ENCODE peak calls at places on chromosomes 5 and 9, in six cellular contexts. M is DND-41; S is psoas muscle; X is left ventricle myocardium inferior; B is astrocyte; O is CD8-positive, alpha-beta T cell. G is an unnamed sample.
A peak's percentile ranks its signal among the peaks of the same experiment; 100 is the strongest.

GRCh38 chr9:90365646-90366045 is 277.0 kb downstream of the DIRAS2 start:
- DNase-seq in O (no peak), M (no peak), S (no peak), X (no peak), B (no peak), G (peak; percentile 51)

GRCh38 chr5:149730620-149731331 is 666 bp downstream of the PPARGC1B start:
- DNase-seq in B (peak; percentile 8), S (peak; percentile 69), X (peak; percentile 65), M (peak; percentile 84), O (peak; percentile 44), G (peak; percentile 73)

GRCh38 chr5:143683459-143683858 is 128.5 kb upstream of the HMHB1 start:
- DNase-seq in M (no peak), X (no peak), B (no peak), S (no peak), O (no peak), G (no peak)

GRCh38 chr9:21983509-21983908 is 10.7 kb downstream of the CDKN2A start:
- DNase-seq in S (no peak), M (no peak), X (no peak), O (no peak), B (no peak), G (no peak)

GRCh38 chr5:145991044-145991575 is 54.7 kb downstream of the SH3RF2 start:
- DNase-seq in O (no peak), M (no peak), S (no peak), X (no peak), B (peak; percentile 82), G (no peak)

GRCh38 chr5:23014251-23014650 is 161.1 kb upstream of the CDH12 start:
- DNase-seq in O (no peak), M (no peak), B (no peak), X (no peak), S (no peak), G (no peak)

GRCh38 chr9:135530146-135530545 is 8.9 kb downstream of the LCN1 start:
- DNase-seq in S (no peak), B (no peak), X (no peak), M (no peak), O (no peak), G (no peak)

GRCh38 chr9:97889941-97890557 is 32.3 kb downstream of the TRMO start:
- DNase-seq in B (no peak), O (peak; percentile 60), X (no peak), M (peak; percentile 51), S (no peak), G (peak; percentile 51)

GRCh38 chr5:139650689-139651501 is 2.7 kb downstream of the CXXC5 start:
- DNase-seq in S (peak; percentile 59), O (no peak), X (peak; percentile 75), M (peak; percentile 35), B (no peak), G (peak; percentile 52)

GRCh38 chr5:176391999-176392398 is 3.4 kb downstream of the HIGD2A start:
- DNase-seq in B (no peak), S (no peak), M (no peak), X (no peak), O (no peak), G (no peak)

GRCh38 chr5:176392526-176392925 is 4.0 kb downstream of the HIGD2A start:
- DNase-seq in X (no peak), B (no peak), M (no peak), O (no peak), S (no peak), G (no peak)

GRCh38 chr5:176396330-176396729 is 7.8 kb downstream of the HIGD2A start:
- DNase-seq in B (no peak), O (no peak), M (no peak), S (no peak), X (no peak), G (peak; percentile 55)

GRCh38 chr5:176394881-176395675 is 6.5 kb downstream of the HIGD2A start:
- DNase-seq in S (no peak), B (no peak), O (no peak), M (no peak), X (peak; percentile 69), G (peak; percentile 39)

GRCh38 chr5:176394096-176394495 is 5.5 kb downstream of the HIGD2A start:
- DNase-seq in S (no peak), O (no peak), M (no peak), X (no peak), B (no peak), G (no peak)
- H3K36me3 ChIP-seq in S (no peaks in the 10 kb centered on the region), O (peaks cover 4% of the 10 kb centered on the region), M (peaks cover 70% of the 10 kb centered on the region), X (peaks cover 69% of the 10 kb centered on the region), B (peaks cover 4% of the 10 kb centered on the region), G (peaks cover 33% of the 10 kb centered on the region)

GRCh38 chr9:87336914-87337333 is 160.7 kb upstream of the DAPK1 start:
- DNase-seq in B (peak; percentile 68), S (no peak), M (peak; percentile 16), X (no peak), O (no peak), G (peak; percentile 51)
- H3K4me3 ChIP-seq in B (peak overlapping the region; percentile 53), S (peak overlapping the region; percentile 17), M (no peak overlapping the region), X (peak overlapping the region; percentile 52), O (peak overlapping the region; percentile 49), G (peak overlapping the region; percentile 63)

GRCh38 chr5:170597876-170598275 is 94.1 kb downstream of the KCNIP1 start:
- DNase-seq in B (no peak), S (no peak), X (no peak), O (no peak), M (no peak), G (no peak)

GRCh38 chr5:170606939-170607338 is 103.1 kb downstream of the KCNIP1 start:
- DNase-seq in M (no peak), B (no peak), X (no peak), S (no peak), O (no peak), G (peak; percentile 32)

GRCh38 chr5:170601608-170602007 is 97.8 kb downstream of the KCNIP1 start:
- DNase-seq in B (no peak), M (no peak), S (no peak), X (no peak), O (no peak), G (no peak)

GRCh38 chr5:170603101-170603500 is 99.3 kb downstream of the KCNIP1 start:
- DNase-seq in O (no peak), B (no peak), M (no peak), X (no peak), S (no peak), G (no peak)

DNA sequence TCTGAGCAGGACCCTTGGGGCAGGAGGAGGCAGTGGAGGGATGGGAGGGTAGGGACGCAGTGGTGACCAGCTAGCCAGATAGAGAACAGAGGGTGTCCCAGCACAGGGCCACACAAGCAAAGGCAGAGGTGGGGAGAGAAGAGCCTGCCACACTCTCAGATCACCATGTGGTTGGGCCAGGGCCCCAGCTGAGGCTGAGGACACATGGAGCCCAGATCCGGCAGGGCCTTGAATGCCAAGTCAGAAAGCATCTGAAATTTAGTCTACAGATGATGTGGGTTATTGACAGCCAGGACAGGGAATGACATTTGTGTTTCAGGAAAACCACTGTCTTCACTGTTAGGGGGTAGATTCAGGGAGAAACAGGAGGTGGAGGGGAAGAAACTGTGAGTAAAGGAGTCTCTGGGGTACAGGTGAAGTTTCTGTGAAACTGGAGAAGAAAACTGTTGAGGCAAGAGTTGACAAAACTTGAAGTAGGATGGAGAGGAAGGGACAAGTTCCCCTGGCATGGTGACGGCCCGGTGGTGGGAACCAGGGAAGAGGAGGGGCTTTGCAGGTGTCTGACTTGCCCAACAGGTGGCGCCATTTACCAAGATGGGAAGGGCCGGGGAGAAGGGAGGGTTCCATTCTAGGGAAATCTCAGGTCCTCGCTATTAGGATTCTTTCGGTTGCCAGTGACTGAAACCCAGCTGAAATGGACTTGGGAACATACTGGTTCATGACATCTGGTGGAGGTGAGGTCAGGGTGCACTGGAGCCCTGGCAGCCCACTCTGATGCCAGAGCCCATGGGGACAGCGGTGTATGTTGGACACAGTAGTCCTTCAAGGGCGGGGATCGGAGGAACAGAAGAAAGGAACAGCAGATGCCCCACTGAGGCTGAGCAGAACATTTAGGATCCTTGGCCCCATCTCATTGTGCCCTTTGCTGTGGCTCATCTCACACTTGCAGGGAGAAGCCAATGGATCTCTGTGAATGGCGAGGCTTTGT is 100.1 kb downstream of the KCNIP1 start:
- DNase-seq in O (peak; percentile 3), B (no peak), S (peak; percentile 32), M (peak; percentile 60), X (peak; percentile 34), G (peak; percentile 80)
- TF ChIP-seq CTCF in O (no peak), B (peak; percentile 63), S (peak; percentile 22), M (peak; percentile 88), X (peak; percentile 72), G (peak; percentile 92)

DNA sequence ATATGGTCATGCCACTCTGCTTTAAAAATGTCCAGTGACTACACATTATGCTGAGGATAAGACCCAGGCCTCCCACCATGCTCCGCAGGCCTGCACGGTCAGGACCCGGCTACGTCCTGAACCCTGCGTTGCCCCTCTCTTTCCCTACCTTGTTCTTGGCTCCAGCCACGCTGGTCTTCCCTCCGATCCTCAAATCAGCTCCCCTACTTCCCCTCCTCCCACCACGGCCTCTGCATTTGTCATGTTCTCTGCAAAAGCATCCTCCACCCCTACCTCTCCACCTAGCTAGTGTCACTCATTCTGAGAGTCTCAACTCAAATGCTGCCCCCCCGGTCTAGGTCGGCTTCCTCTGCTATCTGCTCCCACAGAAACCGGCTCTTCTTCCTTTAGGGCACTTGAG is 11.2 kb downstream of the GPX3 start:
- DNase-seq in S (no peak), O (no peak), X (no peak), M (no peak), B (no peak), G (no peak)
- H3K36me3 ChIP-seq in S (peaks cover 3% of the 10 kb centered on the region), O (peaks cover 59% of the 10 kb centered on the region), X (peaks cover 93% of the 10 kb centered on the region), M (peaks cover 88% of the 10 kb centered on the region), B (peaks cover 50% of the 10 kb centered on the region), G (peaks cover 18% of the 10 kb centered on the region)

GRCh38 chr5:147735621-147736125 is 46.9 kb downstream of the JAKMIP2 start:
- DNase-seq in B (no peak), S (no peak), O (no peak), M (no peak), X (no peak), G (no peak)

GRCh38 chr5:147734839-147735238 is 47.7 kb downstream of the JAKMIP2 start:
- DNase-seq in X (no peak), S (no peak), O (no peak), M (no peak), B (no peak), G (no peak)

GRCh38 chr5:147732552-147732883 is 50.0 kb downstream of the JAKMIP2 start:
- DNase-seq in S (no peak), O (no peak), M (no peak), B (no peak), X (no peak), G (no peak)

GRCh38 chr5:147731708-147732551 is 50.6 kb downstream of the JAKMIP2 start:
- DNase-seq in S (no peak), B (no peak), O (no peak), X (no peak), M (no peak), G (no peak)

GRCh38 chr5:147733075-147733474 is 49.5 kb downstream of the JAKMIP2 start:
- DNase-seq in M (no peak), X (no peak), B (no peak), O (no peak), S (no peak), G (no peak)
- H3K4me3 ChIP-seq in M (no peak overlapping the region), X (no peak overlapping the region), B (no peak overlapping the region), O (no peak overlapping the region), S (no peak overlapping the region), G (no peak overlapping the region)

DNA sequence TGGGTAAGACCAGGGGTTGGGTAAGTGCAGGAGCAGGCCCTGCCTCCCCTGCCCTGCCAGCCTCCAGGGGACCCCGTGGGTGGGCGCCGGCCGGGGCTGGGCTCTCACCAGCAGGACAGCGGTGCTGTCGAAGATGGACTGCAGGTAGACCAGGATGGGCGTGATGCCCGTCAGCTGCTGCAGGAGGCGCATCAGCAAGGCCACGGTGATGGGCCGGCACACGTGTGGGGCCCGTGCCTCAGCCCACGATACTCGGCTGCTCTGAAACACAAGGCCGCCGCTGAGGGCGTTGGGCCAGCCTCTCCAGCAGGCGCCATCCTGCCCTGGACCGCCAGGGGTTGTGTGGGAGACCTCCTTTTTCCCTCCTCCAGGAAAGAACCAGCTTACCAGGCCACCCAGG is 4.0 kb downstream of the SLC2A6 start:
- DNase-seq in B (no peak), S (no peak), X (no peak), O (no peak), M (no peak), G (peak; percentile 10)
- TF ChIP-seq CTCF in B (no peak), S (no peak), X (no peak), O (no peak), M (no peak), G (peak; percentile 2)

G was measured in BE2C.